ENCODE peak calls at places on chromosomes 4 and X, in nine cellular contexts. One of them, this sample, is unnamed.

GRCh38 chrX:43218198-43218597 is 437.9 kb upstream of the MAOA start:
- DNase-seq in CD8-positive, alpha-beta T cell: no peak
- DNase-seq in sciatic nerve: no peak
- DNase-seq in hepatocyte: peak
- DNase-seq in Calu3: no peak
- DNase-seq in NB4: no peak
- DNase-seq in GM04504: no peak
- DNase-seq in neural progenitor cell: no peak
- DNase-seq in mammary epithelial cell: no peak
- DNase-seq in this sample: no peak

GRCh38 chr4:89204624-89205023 is 93.3 kb downstream of the TIGD2 start:
- DNase-seq in sciatic nerve: no peak
- DNase-seq in GM04504: no peak
- DNase-seq in Calu3: no peak
- DNase-seq in neural progenitor cell: no peak
- DNase-seq in hepatocyte: no peak
- DNase-seq in mammary epithelial cell: no peak
- DNase-seq in NB4: no peak
- DNase-seq in CD8-positive, alpha-beta T cell: no peak
- DNase-seq in this sample: no peak

GRCh38 chr4:81628489-81628888 is 156.8 kb upstream of the RASGEF1B start:
- DNase-seq in mammary epithelial cell: peak
- DNase-seq in Calu3: no peak
- DNase-seq in neural progenitor cell: no peak
- DNase-seq in CD8-positive, alpha-beta T cell: no peak
- DNase-seq in GM04504: no peak
- DNase-seq in sciatic nerve: no peak
- DNase-seq in hepatocyte: no peak
- DNase-seq in NB4: no peak
- DNase-seq in this sample: no peak

GRCh38 chrX:95484781-95485180 is 1199.9 kb upstream of the DIAPH2 start:
- DNase-seq in CD8-positive, alpha-beta T cell: no peak
- DNase-seq in neural progenitor cell: no peak
- DNase-seq in sciatic nerve: no peak
- DNase-seq in hepatocyte: no peak
- DNase-seq in GM04504: no peak
- DNase-seq in NB4: no peak
- DNase-seq in Calu3: no peak
- DNase-seq in mammary epithelial cell: no peak
- DNase-seq in this sample: no peak

GRCh38 chr4:45621926-45622325 is 501.9 kb downstream of the GABRG1 start:
- DNase-seq in sciatic nerve: no peak
- DNase-seq in hepatocyte: peak
- DNase-seq in Calu3: no peak
- DNase-seq in neural progenitor cell: no peak
- DNase-seq in NB4: no peak
- DNase-seq in GM04504: no peak
- DNase-seq in CD8-positive, alpha-beta T cell: no peak
- DNase-seq in mammary epithelial cell: peak
- DNase-seq in this sample: no peak

GRCh38 chrX:23118890-23119527 is 119.2 kb downstream of the DDX53 start:
- DNase-seq in NB4: no peak
- DNase-seq in GM04504: no peak
- DNase-seq in hepatocyte: no peak
- DNase-seq in sciatic nerve: no peak
- DNase-seq in Calu3: peak
- DNase-seq in neural progenitor cell: no peak
- DNase-seq in CD8-positive, alpha-beta T cell: no peak
- DNase-seq in mammary epithelial cell: no peak
- DNase-seq in this sample: no peak

GRCh38 chr4:92236907-92237306 is 66.9 kb upstream of the GRID2 start:
- DNase-seq in neural progenitor cell: no peak
- DNase-seq in hepatocyte: no peak
- DNase-seq in Calu3: no peak
- DNase-seq in sciatic nerve: no peak
- DNase-seq in NB4: no peak
- DNase-seq in CD8-positive, alpha-beta T cell: no peak
- DNase-seq in GM04504: no peak
- DNase-seq in mammary epithelial cell: peak
- DNase-seq in this sample: no peak

GRCh38 chr4:76974150-76974549 is 24.6 kb downstream of the SEPTIN11 start:
- DNase-seq in mammary epithelial cell: no peak
- DNase-seq in GM04504: no peak
- DNase-seq in NB4: no peak
- DNase-seq in Calu3: no peak
- DNase-seq in CD8-positive, alpha-beta T cell: no peak
- DNase-seq in hepatocyte: no peak
- DNase-seq in sciatic nerve: no peak
- DNase-seq in neural progenitor cell: no peak
- DNase-seq in this sample: no peak

GRCh38 chrX:7120578-7121219 is 26.8 kb upstream of the STS start:
- DNase-seq in hepatocyte: peak
- DNase-seq in neural progenitor cell: no peak
- DNase-seq in mammary epithelial cell: peak
- DNase-seq in NB4: no peak
- DNase-seq in GM04504: no peak
- DNase-seq in sciatic nerve: no peak
- DNase-seq in Calu3: no peak
- DNase-seq in CD8-positive, alpha-beta T cell: no peak
- DNase-seq in this sample: no peak

This sample was measured in stimulated activated CD8-positive, alpha-beta memory T cell treated with anti-CD3 and anti-CD28 coated beads, Interleukin-7, amount 100 ng/mL, for 48 hours.